ENCODE peak calls at places on chromosomes 3 and 15, in ten cellular contexts. S is trophoblast cell, H is cardiac fibroblast, F is heart left ventricle, V is choroid plexus epithelial cell, G is neural progenitor cell, T is foreskin fibroblast, M is BE2C, X is epithelial cell of esophagus, R is fibroblast of lung. E is an unnamed sample.

GRCh38 chr3:54159917-54160316 is 37.6 kb downstream of the CACNA2D3 start:
- DNase-seq in S (no peak), H (peak; percentile 35), F (no peak), V (no peak), G (no peak), T (no peak), M (no peak), X (no peak), R (no peak), E (no peak)

GRCh38 chr15:83784975-83785374 is 131.1 kb downstream of the ADAMTSL3 start:
- DNase-seq in S (no peak), H (no peak), F (no peak), V (peak; percentile 44), G (no peak), T (peak; percentile 12), M (no peak), X (peak; percentile 74), R (peak; percentile 42), E (peak; percentile 93)

GRCh38 chr3:70108546-70108945 is 109.0 kb downstream of the SAMMSON start:
- DNase-seq in S (no peak), H (no peak), F (no peak), V (no peak), G (peak; percentile 45), T (no peak), M (no peak), X (no peak), R (no peak), E (no peak)

GRCh38 chr3:149936812-149937230 is 33.9 kb downstream of the PFN2 start:
- DNase-seq in S (peak; percentile 18), H (peak; percentile 73), F (peak; percentile 46), V (peak; percentile 80), G (peak; percentile 83), T (peak; percentile 39), M (peak; percentile 72), X (peak; percentile 59), R (peak; percentile 53), E (peak; percentile 51)

GRCh38 chr15:68352401-68353062 is 75.0 kb downstream of the FEM1B start:
- DNase-seq in S (peak; percentile 7), H (peak; percentile 94), F (peak; percentile 55), V (peak; percentile 91), G (no peak), T (peak; percentile 96), M (no peak), X (peak; percentile 87), R (peak; percentile 96), E (peak; percentile 82)

GRCh38 chr3:28727321-28727720 is 378.7 kb upstream of the AZI2 start:
- DNase-seq in S (no peak), H (no peak), F (no peak), V (no peak), G (no peak), T (no peak), M (no peak), X (no peak), R (no peak), E (no peak)

GRCh38 chr3:127710473-127710941 is 37.8 kb downstream of the ABTB1 start:
- DNase-seq in S (no peak), H (no peak), F (peak; percentile 17), V (no peak), G (no peak), T (no peak), M (no peak), X (peak; percentile 61), R (peak; percentile 48), E (peak; percentile 58)

GRCh38 chr3:136885357-136886213 is 23.6 kb downstream of the NCK1 start:
- DNase-seq in S (no peak), H (no peak), F (no peak), V (no peak), G (no peak), T (no peak), M (no peak), X (no peak), R (no peak), E (no peak)

GRCh38 chr3:156460206-156460609 is 94.7 kb downstream of the SSR3 start:
- DNase-seq in S (no peak), H (no peak), F (no peak), V (no peak), G (no peak), T (no peak), M (no peak), X (no peak), R (no peak), E (no peak)

GRCh38 chr3:70090322-70090913 is 90.9 kb downstream of the SAMMSON start:
- DNase-seq in S (no peak), H (peak; percentile 35), F (no peak), V (peak; percentile 59), G (peak; percentile 46), T (peak; percentile 7), M (no peak), X (peak; percentile 24), R (peak; percentile 2), E (peak; percentile 17)

GRCh38 chr3:134072881-134073582 is 43.3 kb upstream of the SLCO2A1 start:
- DNase-seq in S (no peak), H (no peak), F (no peak), V (no peak), G (no peak), T (no peak), M (no peak), X (no peak), R (no peak), E (no peak)

DNA sequence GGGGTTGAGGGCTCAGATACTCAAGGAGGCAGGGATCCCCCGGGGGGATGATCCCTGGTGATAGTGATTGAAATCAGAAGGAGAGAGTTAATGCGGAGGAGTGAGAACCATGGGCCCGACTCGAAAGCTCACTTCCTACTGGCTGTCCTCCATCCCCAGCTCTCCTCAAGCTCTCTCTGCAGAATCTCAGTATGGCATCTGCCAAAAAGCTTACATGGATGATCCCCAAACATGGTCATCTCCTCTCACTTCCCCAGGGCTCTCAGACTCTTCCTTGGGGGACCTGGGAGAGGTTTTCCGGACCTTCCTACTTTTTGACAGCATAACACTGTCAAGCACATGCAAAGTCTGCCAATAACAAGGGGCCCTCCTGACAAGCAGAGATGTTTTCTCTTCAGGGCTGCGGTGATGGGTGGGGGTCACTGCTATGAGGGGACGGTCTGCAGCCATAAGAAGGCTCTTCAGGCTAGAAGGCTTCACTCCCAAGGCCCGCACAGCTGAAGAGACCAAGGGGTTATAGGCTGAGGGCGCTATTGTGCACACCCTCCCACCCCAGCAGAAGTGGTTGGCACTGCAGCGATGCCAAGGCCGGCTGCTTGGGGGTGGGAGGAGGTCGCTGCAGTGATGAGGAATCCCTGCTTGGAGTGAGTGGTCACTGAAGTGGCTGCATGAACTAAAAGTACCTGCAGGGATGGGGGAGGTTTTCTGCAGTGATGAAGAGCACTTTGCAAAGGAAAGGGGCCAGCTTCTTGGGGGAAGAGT is 828 bp upstream of the VWA5B2 start:
- DNase-seq in S (no peak), H (no peak), F (no peak), V (no peak), G (peak; percentile 14), T (no peak), M (no peak), X (no peak), R (no peak), E (no peak)
- H3K4me3 ChIP-seq in S (no peak overlapping the region), H (no peak overlapping the region), F (no peak overlapping the region), V (no peak overlapping the region), G (peak overlapping the region; percentile 55), T (no peak overlapping the region), M (peak overlapping the region; percentile 55), X (no peak overlapping the region), R (no peak overlapping the region), E (no peak overlapping the region)

DNA sequence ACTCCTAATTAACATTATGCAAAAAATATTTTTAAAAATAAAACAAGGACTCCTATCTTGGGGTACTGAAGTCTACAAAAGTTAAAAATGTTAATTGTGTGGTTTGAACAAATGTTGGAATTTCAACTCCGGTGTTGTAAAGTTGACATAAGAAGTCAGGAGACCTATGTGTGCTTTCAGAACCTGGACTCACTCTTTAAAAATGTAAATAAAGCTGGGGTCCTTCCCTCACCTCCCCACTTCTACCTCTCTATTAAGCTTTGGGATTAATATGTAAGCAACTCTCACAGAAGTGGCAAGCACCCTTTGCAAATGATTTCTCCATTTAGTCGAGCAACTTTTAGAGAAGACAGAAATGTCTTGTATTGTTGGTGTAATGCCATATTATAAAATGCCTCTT is 11.9 kb downstream of the MEIS2 start:
- DNase-seq in S (no peak), H (no peak), F (no peak), V (no peak), G (no peak), T (no peak), M (no peak), X (no peak), R (no peak), E (no peak)
- H3K4me3 ChIP-seq in S (no peak overlapping the region), H (no peak overlapping the region), F (no peak overlapping the region), V (no peak overlapping the region), G (no peak overlapping the region), T (no peak overlapping the region), M (no peak overlapping the region), X (no peak overlapping the region), R (no peak overlapping the region), E (no peak overlapping the region)

DNA sequence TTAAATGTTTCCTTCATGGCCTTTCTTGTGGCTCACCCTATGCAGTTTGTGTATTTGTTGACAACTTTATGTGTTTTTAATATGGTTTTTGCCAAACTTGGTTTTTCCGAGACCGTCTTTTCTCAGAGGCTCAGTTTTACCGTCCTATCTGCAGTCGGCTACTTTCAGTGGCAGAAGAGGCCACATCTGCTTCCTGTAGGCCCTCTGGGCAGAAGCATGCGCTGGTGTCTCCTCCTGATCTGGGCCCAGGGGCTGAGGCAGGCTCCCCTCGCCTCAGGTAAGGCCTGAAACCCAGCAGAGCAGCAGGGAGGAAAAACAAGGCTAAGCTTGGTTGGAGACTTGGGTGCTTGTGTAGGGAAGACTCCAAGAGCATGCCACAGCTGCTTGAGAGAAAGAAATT is at the start of gene TIGIT:
- DNase-seq in S (no peak), H (no peak), F (no peak), V (no peak), G (no peak), T (no peak), M (no peak), X (no peak), R (no peak), E (no peak)
- H3K4me3 ChIP-seq in S (no peak within 1 kb of the TSS), H (no peak within 1 kb of the TSS), F (peak within 1 kb of the TSS; percentile 35), V (no peak within 1 kb of the TSS), G (no peak within 1 kb of the TSS), T (no peak within 1 kb of the TSS), M (no peak within 1 kb of the TSS), X (no peak within 1 kb of the TSS), R (no peak within 1 kb of the TSS), E (no peak within 1 kb of the TSS)

GRCh38 chr3:99635348-99635747 is 3.0 kb upstream of the COL8A1 start:
- DNase-seq in S (no peak), H (no peak), F (no peak), V (no peak), G (no peak), T (no peak), M (no peak), X (no peak), R (peak; percentile 61), E (no peak)
- H3K4me3 ChIP-seq in S (no peak overlapping the region), H (no peak overlapping the region), F (no peak overlapping the region), V (no peak overlapping the region), G (no peak overlapping the region), T (no peak overlapping the region), M (no peak overlapping the region), X (no peak overlapping the region), R (no peak overlapping the region), E (no peak overlapping the region)